ENCODE peak calls at places on chromosomes 3 and 15, in four cellular contexts. V is Panc1, F is sigmoid colon, D is cardiac muscle cell. I is an unnamed sample. For H3K4me1, the result is how much of the 10 kb centered on the place peaks cover.

GRCh38 chr3:41836360-41837134 is 125.4 kb downstream of the ULK4 start:
- DNase-seq in V (no peak), F (no peak), D (no peak), I (no peak)

GRCh38 chr3:126973814-126974213 is 9.1 kb upstream of the PLXNA1 start:
- DNase-seq in V (no peak), F (no peak), D (no peak), I (no peak)

GRCh38 chr3:102224171-102224570 is 210.6 kb upstream of the ZPLD1 start:
- DNase-seq in V (no peak), F (no peak), D (peak), I (peak)

GRCh38 chr3:142211034-142211433 is 14.4 kb downstream of the GK5 start:
- DNase-seq in V (no peak), F (no peak), D (peak), I (no peak)

GRCh38 chr15:68378595-68378994 is 53.4 kb downstream of the ITGA11 start:
- DNase-seq in V (no peak), F (peak), D (no peak), I (no peak)

GRCh38 chr3:71310595-71311319 is 272.8 kb downstream of the FOXP1 start:
- DNase-seq in V (no peak), F (peak), D (peak), I (no peak)

GRCh38 chr3:123453675-123454074 is 4.8 kb upstream of the ADCY5 start:
- DNase-seq in V (no peak), F (no peak), D (no peak), I (no peak)

GRCh38 chr3:127428344-127429001 is 140.6 kb upstream of the PRR20G start:
- DNase-seq in V (no peak), F (peak), D (peak), I (no peak)

GRCh38 chr15:69854521-69855171 is 243.1 kb downstream of the TLE3 start:
- DNase-seq in V (no peak), F (no peak), D (peak), I (no peak)

GRCh38 chr3:31777092-31777491 is 204.0 kb downstream of the OSBPL10 start:
- DNase-seq in V (no peak), F (no peak), D (no peak), I (no peak)

GRCh38 chr15:40333922-40334492 is 6.7 kb downstream of the CCDC9B start:
- DNase-seq in V (no peak), F (peak), D (peak), I (peak)

GRCh38 chr3:38205472-38205805 is 40.1 kb downstream of the OXSR1 start:
- DNase-seq in V (no peak), F (no peak), D (no peak), I (no peak)

GRCh38 chr15:31403606-31404005 is 77.0 kb downstream of the KLF13 start:
- DNase-seq in V (no peak), F (no peak), D (peak), I (no peak)

GRCh38 chr3:55330355-55330754 is 156.8 kb downstream of the WNT5A start:
- DNase-seq in V (peak), F (no peak), D (peak), I (no peak)

GRCh38 chr15:69515508-69516290 is 63.1 kb downstream of the RPLP1 start:
- DNase-seq in V (no peak), F (no peak), D (no peak), I (no peak)

GRCh38 chr15:32908135-32908801 is 190.5 kb downstream of the GREM1 start:
- DNase-seq in V (no peak), F (no peak), D (peak), I (no peak)

GRCh38 chr3:186075931-186076567 is 32.8 kb downstream of the ETV5 start:
- DNase-seq in V (no peak), F (no peak), D (no peak), I (no peak)

GRCh38 chr3:105866656-105867653 is 1.9 kb downstream of the CBLB start:
- DNase-seq in V (no peak), F (peak), D (peak), I (peak)

GRCh38 chr3:156553705-156554356 is 1.1 kb downstream of the SSR3 start:
- DNase-seq in V (no peak), F (no peak), D (peak), I (peak)

GRCh38 chr3:197926418-197926817 is 23.6 kb upstream of the RPL35A start:
- DNase-seq in V (no peak), F (no peak), D (no peak), I (no peak)

GRCh38 chr3:16311960-16312451 is 47.0 kb downstream of the OXNAD1 start:
- DNase-seq in V (no peak), F (no peak), D (peak), I (no peak)

GRCh38 chr3:62186967-62187366 is 186.4 kb downstream of the FEZF2 start:
- DNase-seq in V (no peak), F (no peak), D (peak), I (no peak)

GRCh38 chr3:134666466-134666865 is 15.6 kb upstream of the KY start:
- DNase-seq in V (no peak), F (no peak), D (peak), I (no peak)

GRCh38 chr3:68986496-68987208 is 26.8 kb downstream of the EOGT start:
- DNase-seq in V (no peak), F (no peak), D (no peak), I (no peak)

GRCh38 chr15:66459818-66460615 is 37.5 kb downstream of the SNAPC5 start:
- DNase-seq in V (no peak), F (no peak), D (no peak), I (no peak)

GRCh38 chr3:104176706-104177105 is 1190.0 kb upstream of the ALCAM start:
- DNase-seq in V (no peak), F (no peak), D (no peak), I (no peak)

GRCh38 chr15:57591822-57592367 is at the start of gene MYZAP:
- DNase-seq in V (no peak), F (no peak), D (peak), I (peak)

GRCh38 chr3:105614288-105615030 is 247.8 kb downstream of the ALCAM start:
- DNase-seq in V (no peak), F (no peak), D (peak), I (no peak)

GRCh38 chr15:83999396-84000120 is 236.0 kb upstream of the GOLGA6L4 start:
- DNase-seq in V (no peak), F (no peak), D (no peak), I (no peak)

GRCh38 chr15:80419546-80419945 is 15.4 kb downstream of the ARNT2 start:
- DNase-seq in V (no peak), F (no peak), D (no peak), I (no peak)

GRCh38 chr3:111809196-111809595 is 49.9 kb upstream of the PHLDB2 start:
- DNase-seq in V (no peak), F (no peak), D (peak), I (no peak)

GRCh38 chr3:11803977-11804903 is 42.4 kb downstream of the TAMM41 start:
- DNase-seq in V (peak), F (no peak), D (peak), I (peak)

GRCh38 chr15:90664650-90665287 is 52.4 kb upstream of the BLM start:
- DNase-seq in V (no peak), F (peak), D (peak), I (peak)

GRCh38 chr3:72274511-72275295 is 489.8 kb upstream of the PROK2 start:
- DNase-seq in V (no peak), F (peak), D (peak), I (peak)

GRCh38 chr15:101244039-101244781 is 7.6 kb downstream of the CHSY1 start:
- DNase-seq in V (no peak), F (no peak), D (no peak), I (no peak)

GRCh38 chr15:91891788-91892187 is 38.3 kb downstream of the SLCO3A1 start:
- DNase-seq in V (no peak), F (no peak), D (no peak), I (no peak)

GRCh38 chr3:106135451-106136160 is 266.8 kb upstream of the CBLB start:
- DNase-seq in V (no peak), F (no peak), D (no peak), I (no peak)

GRCh38 chr3:137766069-137766960 is 2.2 kb downstream of the SOX14 start:
- DNase-seq in V (no peak), F (no peak), D (no peak), I (no peak)
- H3K4me3 ChIP-seq in V (no peak), F (no peak), D (no peak), I (no peak)

DNA sequence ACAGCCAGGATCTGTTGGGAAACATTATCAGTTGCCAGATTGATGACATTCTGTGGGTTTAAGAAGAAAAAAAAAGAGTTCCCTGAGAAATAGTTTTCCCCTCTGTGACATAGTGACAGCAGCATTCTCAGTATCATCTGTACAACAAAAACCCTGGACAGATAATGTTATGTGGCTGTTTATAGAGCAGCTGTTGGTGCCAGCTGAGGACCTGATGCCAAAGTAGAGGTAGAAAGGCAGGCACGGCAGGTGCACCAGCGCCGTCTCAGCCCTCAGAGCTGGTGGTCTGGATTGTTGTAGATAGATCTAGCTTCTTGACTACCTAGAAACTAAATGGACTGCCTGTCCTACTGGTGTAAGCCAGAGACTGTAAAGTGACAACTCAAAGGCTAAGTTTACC is 56.2 kb upstream of the FILIP1L start:
- DNase-seq in V (no peak), F (no peak), D (no peak), I (no peak)
- H3K27ac ChIP-seq in V (no peak), F (no peak), D (no peak), I (no peak)

GRCh38 chr15:42734076-42734672 is 2.8 kb downstream of the CDAN1 start:
- DNase-seq in V (no peak), F (no peak), D (no peak), I (no peak)

GRCh38 chr15:42736178-42736792 is 643 bp downstream of the CDAN1 start:
- DNase-seq in V (no peak), F (peak), D (peak), I (no peak)

GRCh38 chr15:42735382-42736165 is 1.4 kb downstream of the CDAN1 start:
- DNase-seq in V (no peak), F (peak), D (no peak), I (no peak)

GRCh38 chr15:42736793-42737528 is at the start of gene CDAN1:
- DNase-seq in V (peak), F (peak), D (peak), I (peak)

DNA sequence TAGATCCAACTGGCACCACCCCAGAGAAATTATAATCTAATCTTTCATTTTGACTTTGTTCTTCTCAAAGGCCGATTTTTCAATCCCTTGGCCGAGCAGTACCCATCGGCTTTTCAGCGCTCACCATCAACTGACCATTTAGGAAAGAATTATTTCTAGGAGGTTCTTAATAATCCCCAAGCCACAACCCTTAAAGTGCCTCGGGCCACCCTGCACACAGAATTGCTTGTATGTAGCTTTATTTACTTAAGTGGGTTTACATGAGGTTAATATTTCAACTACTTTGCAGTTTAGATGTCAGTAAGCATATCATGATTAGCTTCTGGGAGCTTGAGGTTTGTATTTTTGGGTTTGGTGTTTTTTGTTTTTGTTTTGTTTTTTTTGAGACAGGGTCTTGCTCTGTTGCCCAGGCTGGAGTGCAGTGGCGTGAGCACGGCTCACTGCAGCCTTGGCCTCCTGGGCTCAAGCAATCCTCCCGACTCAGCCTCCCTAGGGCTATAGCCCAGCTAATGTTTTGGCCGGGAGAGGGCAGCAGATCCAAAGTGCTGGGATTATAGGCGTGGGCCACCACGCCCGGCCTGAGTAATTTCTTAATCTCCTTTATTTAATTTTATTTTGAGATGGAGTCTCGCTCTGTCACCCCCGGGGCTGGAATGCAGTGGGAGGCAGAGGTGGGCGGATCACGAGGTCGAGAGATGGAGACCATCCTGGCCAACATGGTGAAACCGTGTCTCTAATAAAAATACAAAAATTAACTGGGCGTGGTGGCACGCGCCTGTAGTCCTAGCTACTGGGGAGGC is 801 bp upstream of the CDAN1 start:
- DNase-seq in V (peak), F (peak), D (no peak), I (peak)
- H3K4me1 ChIP-seq in V (under half), F (under half), D (under half), I (under half)

GRCh38 chr3:150613034-150613433 is 9.9 kb downstream of the SELENOT start:
- DNase-seq in V (no peak), F (no peak), D (no peak), I (no peak)

GRCh38 chr3:150612494-150612893 is 9.4 kb downstream of the SELENOT start:
- DNase-seq in V (no peak), F (no peak), D (no peak), I (no peak)

GRCh38 chr3:150611666-150612065 is 8.5 kb downstream of the SELENOT start:
- DNase-seq in V (no peak), F (no peak), D (no peak), I (no peak)

GRCh38 chr3:150609988-150610387 is 6.9 kb downstream of the SELENOT start:
- DNase-seq in V (no peak), F (no peak), D (no peak), I (no peak)

DNA sequence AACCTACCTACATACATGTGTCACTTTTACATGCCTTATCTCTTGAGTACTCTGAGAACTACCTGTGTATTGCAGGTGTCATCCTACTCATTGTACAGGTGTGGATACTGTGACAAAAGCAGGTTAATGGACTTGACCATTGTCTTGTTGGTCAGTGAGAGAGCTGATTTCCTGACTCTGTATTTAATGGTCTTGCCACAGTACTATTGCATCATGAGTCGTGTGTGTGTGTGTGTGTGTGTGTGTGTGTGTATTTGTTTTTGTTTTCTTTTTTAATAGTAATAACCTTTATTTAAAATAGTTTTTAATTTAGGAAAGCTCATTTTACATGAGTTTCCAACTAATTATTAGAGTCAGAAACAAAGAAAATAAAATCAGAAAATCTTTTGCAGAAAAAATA is 7.7 kb downstream of the SELENOT start:
- DNase-seq in V (no peak), F (no peak), D (peak), I (no peak)
- H3K4me3 ChIP-seq in V (no peak), F (no peak), D (no peak), I (no peak)

DNA sequence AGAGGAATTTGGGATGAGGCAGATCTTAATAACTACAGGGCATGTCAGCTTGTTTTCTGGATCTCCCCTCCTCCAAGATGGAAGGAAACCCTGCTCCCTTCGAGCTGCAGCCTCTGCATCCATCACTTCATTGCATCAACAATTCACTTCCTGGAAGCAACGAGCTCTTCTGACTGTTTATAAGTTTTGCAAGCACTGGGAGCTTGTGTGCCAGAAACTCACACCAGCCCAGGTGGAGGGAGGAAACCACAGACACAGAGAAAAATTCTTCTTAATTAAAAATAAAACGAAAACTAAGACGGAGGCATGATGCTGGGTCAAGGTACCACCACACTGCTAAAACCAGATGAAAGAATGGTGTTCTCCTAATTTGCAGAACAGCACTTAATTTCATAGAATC is 10.6 kb downstream of the LRIG1 start:
- DNase-seq in V (no peak), F (no peak), D (peak), I (peak)
- H3K27ac ChIP-seq in V (no peak), F (peak), D (no peak), I (peak)

I was measured in colonic mucosa.